ENCODE peak calls at places on chromosomes 7 and 10, in five cellular contexts. One of them, this sample, is unnamed.

GRCh38 chr7:79789584-79790345 is 336.3 kb upstream of the MAGI2 start:
- DNase-seq in H9: no peak
- DNase-seq in neuronal stem cell: no peak
- DNase-seq in IMR-90: peak
- DNase-seq in mesendoderm: no peak
- DNase-seq in this sample: no peak

GRCh38 chr7:120725376-120726039 is 132.4 kb downstream of the TSPAN12 start:
- DNase-seq in neuronal stem cell: no peak
- DNase-seq in H9: no peak
- DNase-seq in mesendoderm: peak
- DNase-seq in IMR-90: peak
- DNase-seq in this sample: peak

GRCh38 chr7:128381161-128381821 is 19.8 kb upstream of the PRRT4 start:
- DNase-seq in H9: peak
- DNase-seq in neuronal stem cell: no peak
- DNase-seq in mesendoderm: peak
- DNase-seq in IMR-90: no peak
- DNase-seq in this sample: no peak

GRCh38 chr10:60679388-60679987 is 98.8 kb upstream of the CDK1 start:
- DNase-seq in neuronal stem cell: no peak
- DNase-seq in IMR-90: no peak
- DNase-seq in H9: no peak
- DNase-seq in mesendoderm: no peak
- DNase-seq in this sample: no peak

GRCh38 chr10:74056081-74056818 is 58.3 kb downstream of the VCL start:
- DNase-seq in IMR-90: peak
- DNase-seq in H9: no peak
- DNase-seq in mesendoderm: peak
- DNase-seq in neuronal stem cell: no peak
- DNase-seq in this sample: peak

GRCh38 chr10:44651834-44652233 is 259.3 kb upstream of the TMEM72 start:
- DNase-seq in H9: no peak
- DNase-seq in IMR-90: peak
- DNase-seq in neuronal stem cell: no peak
- DNase-seq in mesendoderm: no peak
- DNase-seq in this sample: no peak

GRCh38 chr7:113217314-113217713 is 99.0 kb upstream of the SMIM30 start:
- DNase-seq in neuronal stem cell: no peak
- DNase-seq in mesendoderm: peak
- DNase-seq in H9: no peak
- DNase-seq in IMR-90: no peak
- DNase-seq in this sample: no peak

GRCh38 chr7:27689045-27689877 is 26.6 kb upstream of the HIBADH start:
- DNase-seq in IMR-90: peak
- DNase-seq in H9: peak
- DNase-seq in neuronal stem cell: peak
- DNase-seq in mesendoderm: peak
- DNase-seq in this sample: no peak

GRCh38 chr7:43721193-43721806 is 8.0 kb downstream of the COA1 start:
- DNase-seq in neuronal stem cell: peak
- DNase-seq in IMR-90: peak
- DNase-seq in mesendoderm: peak
- DNase-seq in H9: no peak
- DNase-seq in this sample: no peak

GRCh38 chr10:16991011-16991410 is 138.6 kb downstream of the CUBN start:
- DNase-seq in mesendoderm: no peak
- DNase-seq in IMR-90: no peak
- DNase-seq in neuronal stem cell: no peak
- DNase-seq in H9: no peak
- DNase-seq in this sample: no peak

GRCh38 chr7:131895541-131896173 is 339.2 kb upstream of the PODXL start:
- DNase-seq in IMR-90: peak
- DNase-seq in H9: peak
- DNase-seq in mesendoderm: peak
- DNase-seq in neuronal stem cell: no peak
- DNase-seq in this sample: no peak

GRCh38 chr7:29921404-29922010 is 68.1 kb downstream of the SCRN1 start:
- DNase-seq in mesendoderm: peak
- DNase-seq in H9: peak
- DNase-seq in IMR-90: peak
- DNase-seq in neuronal stem cell: peak
- DNase-seq in this sample: peak

GRCh38 chr7:14858410-14858809 is 44.1 kb downstream of the DGKB start:
- DNase-seq in neuronal stem cell: no peak
- DNase-seq in mesendoderm: no peak
- DNase-seq in IMR-90: no peak
- DNase-seq in H9: no peak
- DNase-seq in this sample: no peak

GRCh38 chr7:27564881-27565482 is 97.7 kb downstream of the HIBADH start:
- DNase-seq in neuronal stem cell: no peak
- DNase-seq in IMR-90: no peak
- DNase-seq in H9: peak
- DNase-seq in mesendoderm: no peak
- DNase-seq in this sample: no peak

GRCh38 chr7:50112250-50112649 is 19.2 kb upstream of the ZPBP start:
- DNase-seq in mesendoderm: no peak
- DNase-seq in H9: no peak
- DNase-seq in IMR-90: no peak
- DNase-seq in neuronal stem cell: no peak
- DNase-seq in this sample: no peak

GRCh38 chr10:76582536-76582935 is 1055.1 kb downstream of the KCNMA1 start:
- DNase-seq in IMR-90: peak
- DNase-seq in mesendoderm: peak
- DNase-seq in H9: no peak
- DNase-seq in neuronal stem cell: no peak
- DNase-seq in this sample: no peak

GRCh38 chr10:119588071-119588470 is 8.7 kb downstream of the TIAL1 start:
- DNase-seq in IMR-90: no peak
- DNase-seq in neuronal stem cell: no peak
- DNase-seq in H9: no peak
- DNase-seq in mesendoderm: no peak
- DNase-seq in this sample: no peak

GRCh38 chr7:114944742-114945625 is 23.1 kb downstream of the MDFIC start:
- DNase-seq in mesendoderm: peak
- DNase-seq in neuronal stem cell: peak
- DNase-seq in IMR-90: peak
- DNase-seq in H9: peak
- DNase-seq in this sample: no peak

GRCh38 chr10:94218496-94219183 is 144.1 kb downstream of the NOC3L start:
- DNase-seq in IMR-90: peak
- DNase-seq in mesendoderm: no peak
- DNase-seq in H9: no peak
- DNase-seq in neuronal stem cell: no peak
- DNase-seq in this sample: peak

GRCh38 chr7:33720870-33721269 is 184.5 kb upstream of the BMPER start:
- DNase-seq in H9: no peak
- DNase-seq in IMR-90: no peak
- DNase-seq in neuronal stem cell: no peak
- DNase-seq in mesendoderm: no peak
- DNase-seq in this sample: no peak

GRCh38 chr7:33721895-33722294 is 183.4 kb upstream of the BMPER start:
- DNase-seq in H9: no peak
- DNase-seq in mesendoderm: no peak
- DNase-seq in IMR-90: peak
- DNase-seq in neuronal stem cell: no peak
- DNase-seq in this sample: no peak

GRCh38 chr7:33720139-33720538 is 185.2 kb upstream of the BMPER start:
- DNase-seq in mesendoderm: no peak
- DNase-seq in IMR-90: no peak
- DNase-seq in H9: no peak
- DNase-seq in neuronal stem cell: no peak
- DNase-seq in this sample: no peak

GRCh38 chr7:33716581-33717477 is 188.5 kb upstream of the BMPER start:
- DNase-seq in H9: no peak
- DNase-seq in IMR-90: peak
- DNase-seq in neuronal stem cell: peak
- DNase-seq in mesendoderm: peak
- DNase-seq in this sample: peak

GRCh38 chr7:33719059-33719581 is 186.2 kb upstream of the BMPER start:
- DNase-seq in H9: no peak
- DNase-seq in IMR-90: peak
- DNase-seq in neuronal stem cell: no peak
- DNase-seq in mesendoderm: no peak
- DNase-seq in this sample: no peak
- H3K18ac ChIP-seq in H9: no peak
- H3K18ac ChIP-seq in IMR-90: no peak
- H3K18ac ChIP-seq in neuronal stem cell: peak
- H3K18ac ChIP-seq in mesendoderm: peak
- H3K18ac ChIP-seq in this sample: no peak

DNA sequence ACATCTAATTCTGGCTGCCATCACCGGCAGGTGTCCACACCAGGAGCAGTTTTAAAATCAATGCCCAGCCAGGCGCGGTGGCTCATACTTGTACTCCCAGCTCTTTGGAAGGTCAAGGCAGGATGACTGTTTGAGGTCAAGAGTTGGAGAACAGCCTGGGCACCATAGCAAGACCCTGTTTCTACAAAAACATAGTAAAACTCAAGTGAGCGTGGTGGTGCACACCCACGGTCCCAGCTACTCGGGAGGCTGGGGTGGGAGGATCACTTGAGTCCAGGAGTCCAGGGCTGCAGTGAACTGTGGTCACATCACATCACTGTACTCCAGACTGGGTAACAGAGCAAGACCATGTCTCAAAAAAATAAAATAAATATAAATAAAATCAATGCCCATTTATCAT is 193.1 kb downstream of the FAM107B start:
- DNase-seq in H9: no peak
- DNase-seq in neuronal stem cell: no peak
- DNase-seq in IMR-90: no peak
- DNase-seq in mesendoderm: no peak
- DNase-seq in this sample: no peak
- H3K18ac ChIP-seq in H9: no peak
- H3K18ac ChIP-seq in neuronal stem cell: peak
- H3K18ac ChIP-seq in IMR-90: no peak
- H3K18ac ChIP-seq in mesendoderm: no peak
- H3K18ac ChIP-seq in this sample: no peak

GRCh38 chr7:121992046-121992445 is 119.1 kb downstream of the PTPRZ1 start:
- DNase-seq in IMR-90: no peak
- DNase-seq in mesendoderm: peak
- DNase-seq in neuronal stem cell: no peak
- DNase-seq in H9: no peak
- DNase-seq in this sample: peak

GRCh38 chr7:121994625-121995410 is 121.9 kb downstream of the PTPRZ1 start:
- DNase-seq in neuronal stem cell: peak
- DNase-seq in mesendoderm: peak
- DNase-seq in IMR-90: peak
- DNase-seq in H9: peak
- DNase-seq in this sample: peak
- H3K18ac ChIP-seq in neuronal stem cell: no peak
- H3K18ac ChIP-seq in mesendoderm: no peak
- H3K18ac ChIP-seq in IMR-90: no peak
- H3K18ac ChIP-seq in H9: no peak
- H3K18ac ChIP-seq in this sample: no peak

GRCh38 chr10:69629519-69629896 is 539 bp upstream of the FAM241B start:
- DNase-seq in mesendoderm: no peak
- DNase-seq in IMR-90: no peak
- DNase-seq in neuronal stem cell: no peak
- DNase-seq in H9: no peak
- DNase-seq in this sample: no peak
- H3K18ac ChIP-seq in mesendoderm: no peak
- H3K18ac ChIP-seq in IMR-90: no peak
- H3K18ac ChIP-seq in neuronal stem cell: peak
- H3K18ac ChIP-seq in H9: no peak
- H3K18ac ChIP-seq in this sample: no peak

DNA sequence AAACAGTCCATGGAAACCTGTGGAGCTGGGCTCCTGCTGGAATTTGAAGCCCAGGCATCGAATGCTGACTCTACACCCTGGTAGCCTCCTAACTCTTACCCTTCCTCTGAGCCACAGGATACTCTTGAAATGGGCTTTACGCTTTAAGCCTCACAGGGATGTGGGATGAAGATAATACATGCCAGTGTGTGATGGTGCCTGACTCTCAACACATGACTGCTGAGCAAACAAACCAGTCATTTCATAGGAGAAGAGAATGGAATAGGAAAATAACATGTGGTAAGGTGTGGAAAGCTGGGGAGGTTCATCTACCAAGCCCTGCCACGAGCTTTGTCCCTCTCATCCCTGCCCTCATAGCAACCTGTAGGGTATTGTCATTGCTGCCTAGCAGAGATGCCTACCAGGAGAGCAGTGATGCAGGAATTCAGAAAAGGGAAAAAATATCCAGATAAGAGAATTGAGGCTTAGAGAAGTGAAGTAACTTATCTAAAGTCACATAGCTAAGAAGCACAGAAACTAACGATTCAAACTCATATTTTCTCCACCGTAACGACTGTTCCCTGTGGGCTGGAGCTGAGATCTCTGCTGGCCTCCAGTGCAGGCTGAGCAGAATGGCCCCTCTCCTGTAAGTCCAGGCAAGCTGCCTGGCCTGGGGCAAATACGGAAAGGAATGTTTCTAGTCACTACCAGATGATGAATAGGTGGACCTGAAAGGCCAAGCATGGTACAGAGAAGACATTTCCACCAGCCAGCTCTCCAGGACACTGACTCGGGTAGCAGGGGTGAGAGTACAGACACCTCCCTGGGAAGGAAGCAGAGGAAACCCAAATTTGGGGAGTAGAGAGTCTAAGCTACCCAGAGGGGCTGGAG is 90.2 kb upstream of the DUSP5 start:
- DNase-seq in neuronal stem cell: no peak
- DNase-seq in IMR-90: no peak
- DNase-seq in mesendoderm: peak
- DNase-seq in H9: no peak
- DNase-seq in this sample: peak
- H3K18ac ChIP-seq in neuronal stem cell: peak
- H3K18ac ChIP-seq in IMR-90: peak
- H3K18ac ChIP-seq in mesendoderm: peak
- H3K18ac ChIP-seq in H9: no peak
- H3K18ac ChIP-seq in this sample: peak

DNA sequence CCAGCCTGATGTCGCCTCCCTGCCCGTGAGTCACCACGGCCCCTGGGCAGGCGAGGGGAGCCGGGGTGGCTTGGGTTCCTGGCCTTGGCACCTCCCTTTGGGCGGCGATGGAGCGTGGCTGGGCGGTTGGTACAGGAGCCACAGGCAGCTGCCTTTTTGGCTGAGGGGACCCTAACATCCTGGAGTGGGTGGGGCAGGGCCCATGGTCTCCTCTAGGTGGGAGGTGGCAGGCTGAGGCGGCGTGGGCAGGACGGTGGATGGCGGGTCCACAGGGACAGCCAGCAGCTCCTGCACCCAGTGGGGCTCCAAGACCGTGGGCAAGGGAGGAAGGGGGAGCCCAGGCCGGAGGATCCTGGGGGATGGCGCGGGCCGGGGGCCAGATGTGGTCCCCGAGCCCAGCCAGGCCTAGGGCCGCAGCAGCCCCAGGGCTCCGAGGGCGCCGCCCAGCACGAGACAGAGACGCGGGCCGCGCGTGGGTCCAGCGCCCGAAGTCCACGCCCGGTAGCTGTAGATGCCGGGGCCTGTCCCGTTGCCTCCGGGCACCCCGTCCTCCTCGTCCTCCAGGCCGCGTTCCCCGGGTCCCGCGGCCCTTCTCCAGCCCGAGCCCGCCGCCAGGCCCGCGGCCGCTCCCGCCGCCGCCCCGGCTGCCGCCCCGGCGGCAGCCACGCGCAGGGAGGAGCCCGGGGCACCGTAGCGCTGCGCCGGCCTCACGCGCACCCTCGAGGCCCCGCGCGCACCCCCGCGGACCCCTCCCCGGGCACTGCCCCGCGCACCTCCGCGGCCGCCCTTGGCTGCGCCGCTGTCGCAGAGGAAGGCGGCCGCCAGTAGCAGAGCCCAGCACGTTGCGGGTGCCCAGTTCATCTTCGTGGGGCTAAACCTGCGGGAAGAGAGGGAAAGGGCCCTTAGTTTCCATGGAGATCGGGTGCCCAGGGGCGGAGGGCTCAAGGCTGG is 1.3 kb downstream of the SPRN start:
- DNase-seq in neuronal stem cell: no peak
- DNase-seq in H9: peak
- DNase-seq in mesendoderm: no peak
- DNase-seq in IMR-90: no peak
- DNase-seq in this sample: no peak
- H3K18ac ChIP-seq in neuronal stem cell: peak
- H3K18ac ChIP-seq in H9: no peak
- H3K18ac ChIP-seq in mesendoderm: no peak
- H3K18ac ChIP-seq in IMR-90: no peak
- H3K18ac ChIP-seq in this sample: no peak